ENCODE peak calls at places on chromosomes 5 and 9, in four cellular contexts. E is neuronal stem cell, Z is H1, K is mesenchymal stem cell. O is an unnamed sample.

GRCh38 chr9:35481347-35481975 is 8.4 kb upstream of the RUSC2 start:
- DNase-seq in E (no peak), Z (peak; percentile 65), K (peak; percentile 69), O (peak; percentile 49)

GRCh38 chr9:131227112-131228058 is 48.9 kb downstream of the FAM78A start:
- DNase-seq in E (no peak), Z (no peak), K (peak; percentile 44), O (no peak)

GRCh38 chr5:125058185-125058826 is 311.9 kb upstream of the ZNF608 start:
- DNase-seq in E (no peak), Z (no peak), K (peak; percentile 56), O (no peak)

GRCh38 chr9:137759117-137759516 is 118.5 kb upstream of the CACNA1B start:
- DNase-seq in E (no peak), Z (no peak), K (no peak), O (no peak)

GRCh38 chr5:14668247-14668646 is 3.7 kb downstream of the OTULIN start:
- DNase-seq in E (no peak), Z (no peak), K (no peak), O (no peak)

GRCh38 chr5:6790346-6790865 is 77.2 kb downstream of the TENT4A start:
- DNase-seq in E (no peak), Z (peak; percentile 16), K (no peak), O (no peak)

GRCh38 chr9:113617550-113617949 is 154.0 kb downstream of the RGS3 start:
- DNase-seq in E (no peak), Z (no peak), K (peak; percentile 70), O (no peak)

GRCh38 chr5:111655169-111655924 is 101.6 kb downstream of the NREP start:
- DNase-seq in E (no peak), Z (no peak), K (peak; percentile 70), O (no peak)

GRCh38 chr9:137110147-137110910 is 4.2 kb downstream of the DPP7 start:
- DNase-seq in E (no peak), Z (no peak), K (no peak), O (no peak)

GRCh38 chr9:35645736-35646582 is 4.8 kb downstream of the SIT1 start:
- DNase-seq in E (no peak), Z (peak; percentile 79), K (no peak), O (peak; percentile 82)

GRCh38 chr9:90259302-90260246 is 383.1 kb downstream of the DIRAS2 start:
- DNase-seq in E (no peak), Z (no peak), K (peak; percentile 86), O (no peak)

GRCh38 chr5:170254056-170254455 is 21.3 kb downstream of the C5orf58 start:
- DNase-seq in E (no peak), Z (no peak), K (no peak), O (no peak)

GRCh38 chr9:129321511-129322021 is 143.5 kb upstream of the IER5L start:
- DNase-seq in E (no peak), Z (no peak), K (no peak), O (peak; percentile 25)

GRCh38 chr9:114394523-114395193 is 6.9 kb upstream of the AKNA start:
- DNase-seq in E (no peak), Z (no peak), K (no peak), O (no peak)

GRCh38 chr5:147628054-147628895 is 118.4 kb upstream of the DPYSL3 start:
- DNase-seq in E (peak; percentile 78), Z (peak; percentile 82), K (peak; percentile 76), O (peak; percentile 74)

GRCh38 chr9:16687678-16688369 is 182.6 kb downstream of the BNC2 start:
- DNase-seq in E (no peak), Z (no peak), K (peak; percentile 72), O (no peak)

GRCh38 chr5:107670927-107671741 is at the start of gene EFNA5:
- DNase-seq in E (no peak), Z (peak; percentile 76), K (peak; percentile 71), O (peak; percentile 66)

GRCh38 chr5:43075319-43076293 is 35.5 kb upstream of the ANXA2R start:
- DNase-seq in E (no peak), Z (no peak), K (peak; percentile 62), O (no peak)

GRCh38 chr5:146606838-146607237 is 90.8 kb upstream of the GPR151 start:
- DNase-seq in E (no peak), Z (no peak), K (no peak), O (no peak)

GRCh38 chr5:177495243-177496060 is 2.0 kb downstream of the PDLIM7 start:
- DNase-seq in E (peak; percentile 90), Z (peak; percentile 79), K (peak; percentile 94), O (peak; percentile 92)

GRCh38 chr9:115810166-115810565 is 343.4 kb upstream of the PAPPA start:
- DNase-seq in E (no peak), Z (no peak), K (no peak), O (no peak)

GRCh38 chr5:14491505-14491904 is 90.1 kb upstream of the OTULINL start:
- DNase-seq in E (no peak), Z (no peak), K (peak; percentile 58), O (no peak)

GRCh38 chr9:92561374-92562329 is 25.9 kb upstream of the ECM2 start:
- DNase-seq in E (no peak), Z (no peak), K (peak; percentile 28), O (no peak)

GRCh38 chr5:130955041-130955440 is 210.0 kb downstream of the HINT1 start:
- DNase-seq in E (no peak), Z (no peak), K (no peak), O (no peak)

GRCh38 chr5:52856564-52856963 is 68.8 kb downstream of the ITGA1 start:
- DNase-seq in E (no peak), Z (no peak), K (peak; percentile 62), O (no peak)

GRCh38 chr9:115115117-115115880 is 2.7 kb downstream of the TNC start:
- DNase-seq in E (no peak), Z (no peak), K (no peak), O (no peak)

GRCh38 chr5:1540831-1541661 is 17.3 kb upstream of the LPCAT1 start:
- DNase-seq in E (no peak), Z (peak; percentile 38), K (no peak), O (no peak)

GRCh38 chr9:98778251-98778650 is 18.1 kb downstream of the ANKS6 start:
- DNase-seq in E (no peak), Z (no peak), K (no peak), O (no peak)

GRCh38 chr5:76953551-76954382 is 922 bp downstream of the CRHBP start:
- DNase-seq in E (peak; percentile 37), Z (peak; percentile 72), K (peak; percentile 44), O (peak; percentile 38)

GRCh38 chr5:157126-157715 is 34.1 kb upstream of the LRRC14B start:
- DNase-seq in E (no peak), Z (peak; percentile 35), K (no peak), O (peak; percentile 15)

GRCh38 chr5:83900307-83900706 is 179.7 kb upstream of the HAPLN1 start:
- DNase-seq in E (no peak), Z (no peak), K (peak; percentile 28), O (peak; percentile 33)

GRCh38 chr5:50854082-50854481 is 187.6 kb downstream of the PARP8 start:
- DNase-seq in E (no peak), Z (no peak), K (no peak), O (no peak)

GRCh38 chr5:179795049-179795862 is 1.5 kb downstream of the LTC4S start:
- DNase-seq in E (no peak), Z (peak; percentile 72), K (no peak), O (peak; percentile 84)

GRCh38 chr5:63211413-63212132 is 633.0 kb downstream of the LRRC70 start:
- DNase-seq in E (no peak), Z (no peak), K (no peak), O (no peak)

GRCh38 chr9:131238402-131239021 is 37.8 kb downstream of the FAM78A start:
- DNase-seq in E (peak; percentile 21), Z (no peak), K (peak; percentile 53), O (no peak)

GRCh38 chr5:176994460-176995121 is 12.0 kb downstream of the UIMC1 start:
- DNase-seq in E (no peak), Z (no peak), K (peak; percentile 57), O (no peak)

GRCh38 chr9:121720311-121720991 is 69.0 kb downstream of the DAB2IP start:
- DNase-seq in E (no peak), Z (no peak), K (no peak), O (no peak)
- H3K4me1 ChIP-seq in E (peaks cover 18% of the 10 kb centered on the region), Z (peaks cover 11% of the 10 kb centered on the region), K (peaks cover 13% of the 10 kb centered on the region), O (peaks cover 8% of the 10 kb centered on the region)

DNA sequence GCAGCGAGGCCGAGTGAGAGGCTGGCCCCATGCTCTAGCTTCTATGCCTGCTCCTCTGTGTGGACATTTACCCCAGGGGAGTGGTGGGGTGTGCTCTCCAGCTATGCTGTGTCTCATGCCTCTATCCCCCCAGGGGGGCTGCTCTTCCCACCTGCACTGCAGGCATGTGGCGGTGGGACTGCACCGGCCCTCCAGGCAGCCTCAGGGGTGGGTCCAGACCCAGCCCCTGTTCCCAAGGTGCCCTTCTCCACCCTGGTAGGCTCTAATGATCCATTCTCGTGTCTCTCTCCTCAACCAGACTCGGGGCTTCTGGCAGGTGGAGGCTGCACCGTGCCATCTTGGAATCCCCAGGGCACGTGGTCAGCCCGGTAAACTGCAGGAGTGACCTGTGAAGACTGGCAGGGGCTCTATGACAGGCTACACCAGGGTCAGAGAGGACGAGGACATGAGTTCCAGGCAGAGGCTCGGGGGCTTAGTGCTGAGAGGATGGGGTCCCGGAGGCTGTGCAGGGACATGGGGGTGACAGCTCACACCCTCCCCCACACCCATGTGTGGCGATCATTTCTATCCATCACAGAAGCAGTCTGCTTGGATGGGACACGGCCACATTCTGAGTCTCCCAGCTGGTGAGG is 22.7 kb upstream of the COL5A1 start:
- DNase-seq in E (no peak), Z (no peak), K (no peak), O (peak; percentile 18)
- H2BK12ac ChIP-seq in E (no peak overlapping the region), Z (peak overlapping the region; percentile 17), K (no peak overlapping the region), O (no peak overlapping the region)

DNA sequence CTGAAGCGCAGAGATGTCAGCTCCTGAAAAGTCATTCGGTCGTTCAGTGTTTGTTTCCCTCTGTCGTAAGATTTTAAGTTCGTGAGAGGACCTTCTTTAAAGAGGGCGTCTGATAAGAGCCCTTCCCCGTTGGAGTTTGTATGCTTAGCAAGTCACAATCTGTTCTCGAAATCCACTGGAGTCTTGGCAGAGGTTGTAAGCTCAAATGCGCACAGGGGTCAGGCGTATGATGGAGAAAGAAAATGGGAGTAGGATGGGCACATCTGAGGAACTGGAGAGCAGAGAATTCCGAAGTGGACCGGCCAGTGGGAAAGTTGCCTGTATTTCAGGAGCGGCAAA is 717 bp downstream of the HSD17B4 start:
- DNase-seq in E (no peak), Z (no peak), K (peak; percentile 59), O (no peak)
- H4K8ac ChIP-seq in E (no peak overlapping the region), Z (peak overlapping the region; percentile 90), K (no peak overlapping the region), O (no peak overlapping the region)

DNA sequence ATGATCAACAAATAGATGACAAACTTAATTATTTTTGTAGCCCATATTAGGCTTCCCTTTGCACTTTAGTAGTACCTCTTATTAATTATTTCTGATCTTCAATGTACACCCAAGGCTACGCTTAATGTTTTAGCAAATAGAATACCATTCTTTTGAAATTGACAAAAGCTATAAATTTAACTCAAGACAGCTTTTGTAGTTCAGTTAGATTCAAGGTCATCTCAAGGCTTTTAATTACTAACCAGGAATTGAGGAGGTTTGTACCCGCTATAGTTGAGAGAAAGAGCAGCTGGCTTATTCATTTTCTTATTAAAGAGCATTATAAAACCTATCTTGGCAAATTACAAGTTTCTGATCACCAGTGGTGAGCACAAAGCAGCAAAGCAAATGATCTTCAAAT is 15.1 kb downstream of the NR6A1 start:
- DNase-seq in E (no peak), Z (no peak), K (no peak), O (no peak)
- H3K4me1 ChIP-seq in E (peaks cover 39% of the 10 kb centered on the region), Z (peaks cover 15% of the 10 kb centered on the region), K (no peaks in the 10 kb centered on the region), O (peaks cover 8% of the 10 kb centered on the region)